ENCODE peak calls at places on chromosomes 16 and 17, in nine cellular contexts. N, Q, K, G, L, A, R, E and O are unnamed samples.

GRCh38 chr16:27665881-27666280 is 115.9 kb downstream of the KATNIP start:
- DNase-seq in K (no peak), R (no peak), E (no peak), L (no peak), N (no peak), G (no peak), A (no peak), Q (no peak), O (no peak)

GRCh38 chr16:57469046-57469445 is 6.6 kb downstream of the POLR2C start:
- DNase-seq in Q (no peak), A (no peak), K (no peak), R (no peak), G (no peak), E (no peak), N (no peak), L (no peak), O (no peak)

GRCh38 chr17:14197582-14197981 is 39.1 kb downstream of the CDRT15 start:
- DNase-seq in Q (no peak), A (no peak), G (no peak), K (peak), L (no peak), R (no peak), E (no peak), N (no peak), O (no peak)

GRCh38 chr16:87929986-87930385 is 6.3 kb downstream of the CA5A start:
- DNase-seq in R (no peak), L (no peak), N (no peak), K (no peak), Q (no peak), E (no peak), G (no peak), A (no peak), O (no peak)

GRCh38 chr17:80104956-80105375 is 3.6 kb downstream of the GAA start:
- DNase-seq in R (no peak), L (no peak), A (no peak), G (no peak), N (no peak), K (no peak), E (no peak), Q (no peak), O (peak)

GRCh38 chr17:5897320-5897911 is 172.8 kb upstream of the WSCD1 start:
- DNase-seq in K (peak), R (no peak), G (no peak), N (no peak), E (no peak), L (no peak), Q (no peak), A (no peak), O (no peak)

GRCh38 chr16:30644334-30644830 is 6.4 kb upstream of the PRR14 start:
- DNase-seq in L (no peak), E (no peak), A (no peak), K (no peak), G (no peak), R (no peak), N (no peak), Q (no peak), O (no peak)

GRCh38 chr16:76241735-76242134 is 35.5 kb upstream of the CNTNAP4 start:
- DNase-seq in Q (no peak), N (no peak), A (no peak), L (no peak), E (no peak), K (no peak), G (no peak), R (no peak), O (no peak)

GRCh38 chr16:4846503-4846900 is 586 bp downstream of the GLYR1 start:
- DNase-seq in R (peak), L (peak), N (peak), K (peak), A (peak), Q (peak), E (no peak), G (peak), O (peak)

GRCh38 chr17:42117397-42118125 is 3.6 kb downstream of the KAT2A start:
- DNase-seq in Q (no peak), G (no peak), L (no peak), K (no peak), A (no peak), E (no peak), R (no peak), N (no peak), O (peak)

GRCh38 chr17:64449545-64449944 is 630 bp downstream of the MILR1 start:
- DNase-seq in K (no peak), A (no peak), N (no peak), L (no peak), Q (no peak), G (no peak), E (no peak), R (no peak), O (no peak)

GRCh38 chr16:57667526-57668258 is 414 bp upstream of the ADGRG3 start:
- DNase-seq in R (peak), L (no peak), E (no peak), A (no peak), K (no peak), N (no peak), G (no peak), Q (peak), O (no peak)

GRCh38 chr17:36142230-36142629 is 34.2 kb downstream of the TBC1D3B start:
- DNase-seq in Q (no peak), G (no peak), A (no peak), E (no peak), R (no peak), K (no peak), L (no peak), N (no peak), O (no peak)

GRCh38 chr17:67390006-67390645 is 13.0 kb downstream of the PITPNC1 start:
- DNase-seq in R (no peak), A (no peak), G (no peak), Q (no peak), E (no peak), N (no peak), L (no peak), K (no peak), O (no peak)

GRCh38 chr17:50272711-50273653 is 1.3 kb upstream of the TMEM92 start:
- DNase-seq in R (peak), N (peak), G (peak), K (peak), A (no peak), L (peak), E (no peak), Q (peak), O (peak)

GRCh38 chr16:10525214-10525825 is 55.1 kb downstream of the EMP2 start:
- DNase-seq in L (no peak), K (no peak), G (no peak), A (no peak), N (no peak), R (no peak), E (no peak), Q (no peak), O (no peak)

GRCh38 chr17:22286337-22287041 is 594.2 kb downstream of the KCNJ18 start:
- DNase-seq in L (no peak), G (no peak), Q (no peak), K (no peak), E (no peak), N (no peak), R (no peak), A (no peak), O (no peak)

GRCh38 chr17:32876414-32877163 is at the start of gene MYO1D:
- DNase-seq in E (no peak), A (no peak), R (peak), N (peak), Q (peak), L (peak), G (peak), K (peak), O (peak)